ENCODE peak calls at places on chromosomes 13 and 19, in six cellular contexts. F, Z, R, A, E and D are unnamed samples.

GRCh38 chr13:99894835-99895427 is 76.6 kb downstream of the ZIC5 start:
- DNase-seq in E (no peak), F (peak; percentile 0), Z (peak; percentile 23), R (no peak), A (no peak), D (no peak)

GRCh38 chr19:2587001-2587719 is 111.2 kb downstream of the GADD45B start:
- DNase-seq in Z (peak; percentile 57), E (no peak), A (no peak), F (no peak), R (no peak), D (no peak)

GRCh38 chr13:101211261-101211660 is 205.0 kb downstream of the NALCN start:
- DNase-seq in Z (no peak), A (no peak), R (no peak), F (peak; percentile 85), E (no peak), D (peak; percentile 38)

GRCh38 chr19:21202865-21203494 is 61.1 kb downstream of the ZNF431 start:
- DNase-seq in F (peak; percentile 50), Z (peak; percentile 7), E (no peak), R (no peak), A (no peak), D (peak; percentile 9)

GRCh38 chr19:31120952-31121351 is 228.3 kb downstream of the TSHZ3 start:
- DNase-seq in A (no peak), Z (no peak), F (no peak), R (no peak), E (no peak), D (no peak)

GRCh38 chr13:33745370-33746324 is 72.3 kb upstream of the RFC3 start:
- DNase-seq in R (no peak), F (peak; percentile 34), E (no peak), Z (no peak), A (no peak), D (no peak)

GRCh38 chr13:86006317-86006716 is 207.1 kb upstream of the SLITRK6 start:
- DNase-seq in A (no peak), R (no peak), E (no peak), F (no peak), Z (no peak), D (no peak)

GRCh38 chr13:24153347-24153746 is 7.2 kb upstream of the SPATA13 start:
- DNase-seq in R (no peak), Z (no peak), E (no peak), A (no peak), F (no peak), D (no peak)

GRCh38 chr19:51127755-51128154 is 3.0 kb downstream of the SIGLEC9 start:
- DNase-seq in A (no peak), R (no peak), F (peak; percentile 2), E (no peak), Z (peak; percentile 84), D (no peak)

GRCh38 chr13:24220086-24220703 is 59.7 kb downstream of the SPATA13 start:
- DNase-seq in E (peak; percentile 29), F (peak; percentile 80), R (no peak), A (peak; percentile 69), Z (peak; percentile 58), D (peak; percentile 76)

GRCh38 chr13:41426047-41426446 is 31.3 kb upstream of the RGCC start:
- DNase-seq in A (no peak), F (no peak), Z (no peak), E (no peak), R (no peak), D (no peak)

GRCh38 chr13:21075303-21076264 is 14.2 kb upstream of the LATS2 start:
- DNase-seq in E (no peak), Z (no peak), A (no peak), R (no peak), F (no peak), D (no peak)

GRCh38 chr19:10644351-10645007 is 9.7 kb upstream of the ILF3 start:
- DNase-seq in R (peak; percentile 57), A (peak; percentile 33), F (peak; percentile 71), E (peak; percentile 80), Z (peak; percentile 87), D (peak; percentile 91)

GRCh38 chr13:40230833-40231266 is 435.6 kb downstream of the FOXO1 start:
- DNase-seq in A (peak; percentile 6), R (no peak), F (peak; percentile 85), E (no peak), Z (peak; percentile 35), D (no peak)

GRCh38 chr13:30618186-30618937 is 642 bp downstream of the USPL1 start:
- DNase-seq in E (no peak), Z (no peak), A (no peak), R (no peak), F (peak; percentile 17), D (no peak)

GRCh38 chr13:52652980-52653303 is 306 bp downstream of the SUGT1 start:
- DNase-seq in E (no peak), A (no peak), Z (no peak), R (no peak), F (no peak), D (peak; percentile 6)

GRCh38 chr13:40490086-40490723 is 176.2 kb downstream of the FOXO1 start:
- DNase-seq in E (no peak), R (no peak), A (no peak), F (no peak), Z (no peak), D (no peak)

GRCh38 chr19:13208131-13208963 is 58.1 kb downstream of the IER2 start:
- DNase-seq in R (no peak), A (no peak), F (peak; percentile 81), Z (peak; percentile 48), E (peak; percentile 70), D (no peak)

GRCh38 chr13:96052655-96053002 is 572 bp downstream of the UGGT2 start:
- DNase-seq in Z (peak; percentile 32), A (peak; percentile 56), E (no peak), R (no peak), F (peak; percentile 57), D (peak; percentile 39)